ENCODE peak calls at places on chromosomes 1 and 21, in eight cellular contexts. One of them, this sample, is unnamed.

GRCh38 chr1:998051-998821 is 1.7 kb downstream of the HES4 start:
- DNase-seq in IMR-90: no peak
- DNase-seq in NCI-H2081: no peak
- DNase-seq in Caco-2: peak
- DNase-seq in HEK293T: no peak
- DNase-seq in CD4-positive, CD25-positive, alpha-beta regulatory T cell: no peak
- DNase-seq in Kasumi-1: no peak
- DNase-seq in nephron progenitor cell: peak
- DNase-seq in this sample: peak

GRCh38 chr21:30831194-30831765 is 1.7 kb upstream of the KRTAP7-1 start:
- DNase-seq in NCI-H2081: peak
- DNase-seq in HEK293T: peak
- DNase-seq in Kasumi-1: peak
- DNase-seq in Caco-2: peak
- DNase-seq in nephron progenitor cell: peak
- DNase-seq in IMR-90: no peak
- DNase-seq in CD4-positive, CD25-positive, alpha-beta regulatory T cell: peak
- DNase-seq in this sample: no peak

GRCh38 chr1:17475729-17476128 is 36.3 kb upstream of the RCC2 start:
- DNase-seq in HEK293T: no peak
- DNase-seq in nephron progenitor cell: no peak
- DNase-seq in Kasumi-1: no peak
- DNase-seq in IMR-90: peak
- DNase-seq in NCI-H2081: no peak
- DNase-seq in Caco-2: no peak
- DNase-seq in CD4-positive, CD25-positive, alpha-beta regulatory T cell: no peak
- DNase-seq in this sample: no peak

GRCh38 chr1:74145086-74145485 is 52.9 kb downstream of the LRRIQ3 start:
- DNase-seq in HEK293T: no peak
- DNase-seq in nephron progenitor cell: no peak
- DNase-seq in Caco-2: no peak
- DNase-seq in CD4-positive, CD25-positive, alpha-beta regulatory T cell: no peak
- DNase-seq in Kasumi-1: no peak
- DNase-seq in IMR-90: no peak
- DNase-seq in NCI-H2081: no peak
- DNase-seq in this sample: no peak

GRCh38 chr1:205048382-205048781 is 5.4 kb downstream of the CNTN2 start:
- DNase-seq in IMR-90: no peak
- DNase-seq in NCI-H2081: no peak
- DNase-seq in nephron progenitor cell: no peak
- DNase-seq in Kasumi-1: no peak
- DNase-seq in Caco-2: no peak
- DNase-seq in CD4-positive, CD25-positive, alpha-beta regulatory T cell: no peak
- DNase-seq in HEK293T: no peak
- DNase-seq in this sample: no peak

GRCh38 chr1:153465728-153466625 is 5.5 kb upstream of the S100A7 start:
- DNase-seq in CD4-positive, CD25-positive, alpha-beta regulatory T cell: peak
- DNase-seq in nephron progenitor cell: peak
- DNase-seq in NCI-H2081: no peak
- DNase-seq in Kasumi-1: peak
- DNase-seq in Caco-2: peak
- DNase-seq in IMR-90: peak
- DNase-seq in HEK293T: peak
- DNase-seq in this sample: no peak

GRCh38 chr1:169094897-169095569 is 11.5 kb upstream of the ATP1B1 start:
- DNase-seq in HEK293T: no peak
- DNase-seq in CD4-positive, CD25-positive, alpha-beta regulatory T cell: no peak
- DNase-seq in NCI-H2081: no peak
- DNase-seq in IMR-90: no peak
- DNase-seq in nephron progenitor cell: no peak
- DNase-seq in Caco-2: no peak
- DNase-seq in Kasumi-1: no peak
- DNase-seq in this sample: no peak

GRCh38 chr1:3564921-3565831 is 46.1 kb downstream of the MEGF6 start:
- DNase-seq in Kasumi-1: peak
- DNase-seq in HEK293T: peak
- DNase-seq in CD4-positive, CD25-positive, alpha-beta regulatory T cell: peak
- DNase-seq in Caco-2: peak
- DNase-seq in IMR-90: peak
- DNase-seq in nephron progenitor cell: peak
- DNase-seq in NCI-H2081: no peak
- DNase-seq in this sample: peak

GRCh38 chr1:23341829-23342697 is 2.0 kb downstream of the HNRNPR start:
- DNase-seq in Caco-2: no peak
- DNase-seq in nephron progenitor cell: no peak
- DNase-seq in NCI-H2081: no peak
- DNase-seq in CD4-positive, CD25-positive, alpha-beta regulatory T cell: peak
- DNase-seq in IMR-90: no peak
- DNase-seq in Kasumi-1: no peak
- DNase-seq in HEK293T: no peak
- DNase-seq in this sample: no peak

GRCh38 chr1:115991909-115992308 is 15.6 kb downstream of the SLC22A15 start:
- DNase-seq in IMR-90: no peak
- DNase-seq in nephron progenitor cell: no peak
- DNase-seq in NCI-H2081: no peak
- DNase-seq in Kasumi-1: no peak
- DNase-seq in CD4-positive, CD25-positive, alpha-beta regulatory T cell: no peak
- DNase-seq in Caco-2: no peak
- DNase-seq in HEK293T: no peak
- DNase-seq in this sample: no peak

GRCh38 chr1:218845589-218845988 is 328.1 kb upstream of the LYPLAL1 start:
- DNase-seq in Caco-2: no peak
- DNase-seq in HEK293T: no peak
- DNase-seq in NCI-H2081: no peak
- DNase-seq in CD4-positive, CD25-positive, alpha-beta regulatory T cell: no peak
- DNase-seq in IMR-90: no peak
- DNase-seq in nephron progenitor cell: no peak
- DNase-seq in Kasumi-1: no peak
- DNase-seq in this sample: no peak

GRCh38 chr1:21294266-21295058 is 4.2 kb upstream of the ECE1 start:
- DNase-seq in nephron progenitor cell: no peak
- DNase-seq in Caco-2: no peak
- DNase-seq in HEK293T: no peak
- DNase-seq in Kasumi-1: no peak
- DNase-seq in NCI-H2081: no peak
- DNase-seq in IMR-90: no peak
- DNase-seq in CD4-positive, CD25-positive, alpha-beta regulatory T cell: peak
- DNase-seq in this sample: no peak

GRCh38 chr1:171841931-171842723 is 829 bp downstream of the DNM3 start:
- DNase-seq in Caco-2: no peak
- DNase-seq in Kasumi-1: peak
- DNase-seq in HEK293T: peak
- DNase-seq in IMR-90: no peak
- DNase-seq in NCI-H2081: peak
- DNase-seq in nephron progenitor cell: peak
- DNase-seq in CD4-positive, CD25-positive, alpha-beta regulatory T cell: peak
- DNase-seq in this sample: peak

GRCh38 chr1:203858055-203858454 is 3.3 kb upstream of the SNRPE start:
- DNase-seq in NCI-H2081: no peak
- DNase-seq in IMR-90: peak
- DNase-seq in CD4-positive, CD25-positive, alpha-beta regulatory T cell: no peak
- DNase-seq in HEK293T: no peak
- DNase-seq in Caco-2: no peak
- DNase-seq in Kasumi-1: no peak
- DNase-seq in nephron progenitor cell: no peak
- DNase-seq in this sample: no peak

GRCh38 chr1:23449918-23450317 is 25.4 kb upstream of the TCEA3 start:
- DNase-seq in Kasumi-1: no peak
- DNase-seq in Caco-2: no peak
- DNase-seq in nephron progenitor cell: no peak
- DNase-seq in HEK293T: no peak
- DNase-seq in IMR-90: no peak
- DNase-seq in NCI-H2081: no peak
- DNase-seq in CD4-positive, CD25-positive, alpha-beta regulatory T cell: no peak
- DNase-seq in this sample: no peak

GRCh38 chr1:81439046-81439823 is 361.5 kb upstream of the ADGRL2 start:
- DNase-seq in CD4-positive, CD25-positive, alpha-beta regulatory T cell: no peak
- DNase-seq in Caco-2: no peak
- DNase-seq in IMR-90: no peak
- DNase-seq in NCI-H2081: no peak
- DNase-seq in HEK293T: no peak
- DNase-seq in Kasumi-1: no peak
- DNase-seq in nephron progenitor cell: no peak
- DNase-seq in this sample: no peak

GRCh38 chr1:109991400-109991925 is 6.9 kb downstream of the AHCYL1 start:
- DNase-seq in CD4-positive, CD25-positive, alpha-beta regulatory T cell: no peak
- DNase-seq in IMR-90: no peak
- DNase-seq in Caco-2: no peak
- DNase-seq in Kasumi-1: no peak
- DNase-seq in nephron progenitor cell: no peak
- DNase-seq in HEK293T: no peak
- DNase-seq in NCI-H2081: no peak
- DNase-seq in this sample: no peak

GRCh38 chr21:33434770-33435360 is 31.7 kb downstream of the IFNGR2 start:
- DNase-seq in Kasumi-1: peak
- DNase-seq in IMR-90: peak
- DNase-seq in nephron progenitor cell: no peak
- DNase-seq in NCI-H2081: no peak
- DNase-seq in HEK293T: no peak
- DNase-seq in CD4-positive, CD25-positive, alpha-beta regulatory T cell: peak
- DNase-seq in Caco-2: no peak
- DNase-seq in this sample: no peak

GRCh38 chr1:230809205-230809990 is 58.9 kb downstream of the C1orf198 start:
- DNase-seq in NCI-H2081: no peak
- DNase-seq in Caco-2: no peak
- DNase-seq in nephron progenitor cell: no peak
- DNase-seq in Kasumi-1: no peak
- DNase-seq in CD4-positive, CD25-positive, alpha-beta regulatory T cell: no peak
- DNase-seq in IMR-90: no peak
- DNase-seq in HEK293T: no peak
- DNase-seq in this sample: no peak

GRCh38 chr1:182295697-182296096 is 95.9 kb downstream of the GLUL start:
- DNase-seq in nephron progenitor cell: no peak
- DNase-seq in Kasumi-1: no peak
- DNase-seq in IMR-90: no peak
- DNase-seq in NCI-H2081: no peak
- DNase-seq in CD4-positive, CD25-positive, alpha-beta regulatory T cell: no peak
- DNase-seq in HEK293T: no peak
- DNase-seq in Caco-2: no peak
- DNase-seq in this sample: no peak

GRCh38 chr1:83705091-83705490 is 293.8 kb downstream of the TTLL7 start:
- DNase-seq in HEK293T: no peak
- DNase-seq in nephron progenitor cell: no peak
- DNase-seq in Caco-2: no peak
- DNase-seq in IMR-90: no peak
- DNase-seq in NCI-H2081: no peak
- DNase-seq in CD4-positive, CD25-positive, alpha-beta regulatory T cell: no peak
- DNase-seq in Kasumi-1: no peak
- DNase-seq in this sample: no peak

GRCh38 chr21:42315296-42315891 is at the start of gene TFF3:
- DNase-seq in Kasumi-1: no peak
- DNase-seq in HEK293T: no peak
- DNase-seq in NCI-H2081: peak
- DNase-seq in Caco-2: peak
- DNase-seq in IMR-90: no peak
- DNase-seq in nephron progenitor cell: peak
- DNase-seq in CD4-positive, CD25-positive, alpha-beta regulatory T cell: no peak
- DNase-seq in this sample: no peak